ENCODE peak calls at places on chromosomes 12 and 14, in nine cellular contexts. V, N, L, G, P, M, X, S and K are unnamed samples.
A peak's percentile ranks its signal among the peaks of the same experiment; 100 is the strongest.

GRCh38 chr12:132719141-132719953 is 8.7 kb downstream of the PGAM5 start:
- DNase-seq in V (no peak), L (no peak), X (no peak), P (no peak), S (no peak), M (no peak), N (no peak), G (no peak), K (no peak)

GRCh38 chr14:75531660-75532317 is 9.5 kb downstream of the BATF start:
- DNase-seq in M (no peak), N (no peak), L (no peak), V (no peak), S (no peak), G (no peak), X (peak; percentile 29), P (no peak), K (no peak)

GRCh38 chr12:130131817-130132216 is 30.4 kb upstream of the FZD10 start:
- DNase-seq in N (no peak), P (no peak), M (no peak), X (no peak), G (no peak), S (no peak), V (no peak), L (no peak), K (no peak)

GRCh38 chr12:24078318-24078765 is 128.9 kb upstream of the SOX5 start:
- DNase-seq in G (no peak), P (no peak), M (peak; percentile 96), S (no peak), L (no peak), N (no peak), X (no peak), V (no peak), K (no peak)

GRCh38 chr14:62081956-62082355 is 319.7 kb downstream of the SNAPC1 start:
- DNase-seq in X (no peak), S (no peak), P (no peak), V (no peak), M (no peak), G (no peak), N (no peak), L (no peak), K (no peak)

GRCh38 chr14:20683896-20684661 is at the start of gene RNASE4:
- DNase-seq in G (peak; percentile 72), S (peak; percentile 95), X (peak; percentile 96), M (peak; percentile 85), N (peak; percentile 95), L (peak; percentile 92), V (peak; percentile 78), P (peak; percentile 96), K (peak; percentile 93)

GRCh38 chr14:60805881-60806569 is 71.5 kb downstream of the MNAT1 start:
- DNase-seq in N (no peak), L (no peak), V (no peak), G (no peak), S (no peak), M (no peak), P (no peak), X (no peak), K (no peak)

GRCh38 chr12:87233636-87234035 is 795.6 kb downstream of the C12orf50 start:
- DNase-seq in L (no peak), X (no peak), G (no peak), P (no peak), M (no peak), N (no peak), V (no peak), S (no peak), K (no peak)

GRCh38 chr12:95446511-95446910 is 27.4 kb upstream of the METAP2 start:
- DNase-seq in P (peak; percentile 24), S (no peak), V (no peak), G (peak; percentile 40), X (no peak), N (peak; percentile 69), L (peak; percentile 34), M (peak; percentile 25), K (no peak)

GRCh38 chr14:87430810-87431209 is 562.2 kb downstream of the GALC start:
- DNase-seq in X (no peak), S (no peak), M (peak; percentile 21), V (no peak), G (no peak), P (no peak), L (no peak), N (no peak), K (no peak)

GRCh38 chr12:104551313-104551931 is 94.7 kb downstream of the CHST11 start:
- DNase-seq in V (no peak), P (no peak), L (peak; percentile 32), M (no peak), X (no peak), G (no peak), S (no peak), N (no peak), K (no peak)

GRCh38 chr12:104544836-104545235 is 88.1 kb downstream of the CHST11 start:
- DNase-seq in N (no peak), X (no peak), G (no peak), V (no peak), S (no peak), M (no peak), L (no peak), P (no peak), K (no peak)

GRCh38 chr12:104546575-104546974 is 89.8 kb downstream of the CHST11 start:
- DNase-seq in X (no peak), N (no peak), M (no peak), S (no peak), P (peak; percentile 53), L (no peak), V (no peak), G (no peak), K (no peak)

GRCh38 chr12:104547239-104547638 is 90.5 kb downstream of the CHST11 start:
- DNase-seq in L (no peak), P (peak; percentile 36), X (no peak), M (no peak), G (no peak), V (no peak), S (no peak), N (no peak), K (no peak)

DNA sequence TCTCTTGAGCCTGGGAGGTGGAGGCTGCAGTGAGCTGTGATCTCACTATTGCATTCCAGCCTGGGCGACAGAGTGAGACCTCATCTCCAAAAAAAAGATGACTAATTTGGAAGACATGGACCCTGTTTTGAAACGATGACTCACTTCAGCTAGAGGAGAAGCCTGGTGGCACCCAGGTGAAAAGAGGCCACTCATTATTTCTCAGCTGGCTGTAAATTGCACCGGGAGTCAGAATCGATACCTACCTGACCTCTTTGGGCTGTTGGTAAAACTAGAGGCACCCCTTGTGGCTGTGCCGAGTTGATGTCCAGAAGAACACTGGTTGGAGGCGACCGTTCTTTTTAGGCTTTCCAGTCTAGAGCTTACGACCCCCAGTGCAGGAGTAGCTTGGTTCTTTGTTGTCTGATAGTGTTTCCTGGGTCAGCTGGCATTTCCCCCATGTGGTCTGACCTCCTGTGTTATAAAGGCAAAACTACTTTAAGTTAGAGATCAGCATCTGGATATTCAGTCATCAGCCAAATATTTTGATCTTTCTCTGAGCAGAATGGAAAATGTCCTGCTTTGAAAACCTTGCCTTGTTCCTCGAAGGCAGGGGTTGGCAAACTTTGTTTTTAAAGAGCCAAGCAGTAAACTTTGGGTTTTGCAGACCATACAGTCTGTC is 93.2 kb downstream of the CHST11 start:
- DNase-seq in G (no peak), S (no peak), V (peak; percentile 36), P (no peak), L (no peak), M (no peak), X (no peak), N (no peak), K (no peak)
- TF ChIP-seq POLR2A in G (no peak), S (no peak), V (no peak), P (no peak), L (no peak), M (no peak), X (no peak), N (no peak), K (no peak)

DNA sequence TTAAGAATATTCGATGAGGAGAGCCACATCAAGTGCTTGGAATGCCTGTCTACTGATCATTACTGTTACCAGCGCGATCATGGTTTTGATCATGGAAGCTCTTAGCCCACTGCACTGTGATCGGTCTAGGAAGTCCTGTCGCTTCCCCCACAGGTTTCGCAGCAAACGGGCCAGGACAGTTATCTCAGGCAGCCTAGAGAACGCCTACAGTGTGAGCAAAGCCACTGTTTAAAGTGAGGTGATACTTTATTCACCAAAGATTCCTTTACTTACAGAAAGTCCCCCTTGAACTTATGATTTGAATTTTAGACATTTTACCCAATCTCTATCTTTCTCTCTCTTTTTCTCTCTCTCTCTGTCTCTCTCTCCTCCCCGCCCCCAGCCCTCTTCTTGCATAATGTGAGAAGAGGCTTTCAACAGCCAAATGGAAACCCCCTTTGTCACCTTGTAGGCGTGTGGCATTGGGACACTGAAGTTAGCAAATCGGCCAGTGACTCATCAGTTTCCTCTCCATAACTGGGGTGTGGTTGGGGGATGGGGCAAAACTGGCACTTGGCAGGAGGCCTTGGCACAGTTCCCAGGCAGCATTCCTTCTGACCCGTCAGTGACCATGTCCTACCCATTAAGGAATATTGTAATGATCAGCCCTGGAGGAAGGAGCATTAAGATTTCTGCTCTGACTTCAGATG is 214.8 kb downstream of the CHST11 start:
- DNase-seq in X (peak; percentile 95), G (peak; percentile 35), P (peak; percentile 96), N (peak; percentile 81), M (peak; percentile 53), S (peak; percentile 92), L (peak; percentile 92), V (peak; percentile 93), K (peak; percentile 87)
- TF ChIP-seq POLR2AphosphoS5 in X (peak; percentile 68), G (no peak), P (peak; percentile 94), N (peak; percentile 40), M (no peak), S (peak; percentile 78), L (peak; percentile 76), V (peak; percentile 81), K (peak; percentile 40)

GRCh38 chr12:99806304-99806703 is 158.8 kb downstream of the GARIN6 start:
- DNase-seq in M (no peak), G (no peak), S (no peak), V (no peak), N (no peak), L (no peak), P (no peak), X (no peak), K (no peak)

GRCh38 chr12:99809921-99810320 is 162.4 kb downstream of the GARIN6 start:
- DNase-seq in G (no peak), X (no peak), S (no peak), M (peak; percentile 18), V (no peak), N (no peak), P (no peak), L (no peak), K (no peak)

GRCh38 chr12:99810718-99811593 is 163.4 kb downstream of the GARIN6 start:
- DNase-seq in G (no peak), L (no peak), S (no peak), V (peak; percentile 15), P (no peak), X (no peak), M (peak; percentile 9), N (no peak), K (no peak)
- TF ChIP-seq CTCF in G (no peak), L (no peak), S (peak; percentile 18), V (peak; percentile 26), P (peak; percentile 30), X (peak; percentile 56), M (peak; percentile 19), N (no peak), K (no peak)

DNA sequence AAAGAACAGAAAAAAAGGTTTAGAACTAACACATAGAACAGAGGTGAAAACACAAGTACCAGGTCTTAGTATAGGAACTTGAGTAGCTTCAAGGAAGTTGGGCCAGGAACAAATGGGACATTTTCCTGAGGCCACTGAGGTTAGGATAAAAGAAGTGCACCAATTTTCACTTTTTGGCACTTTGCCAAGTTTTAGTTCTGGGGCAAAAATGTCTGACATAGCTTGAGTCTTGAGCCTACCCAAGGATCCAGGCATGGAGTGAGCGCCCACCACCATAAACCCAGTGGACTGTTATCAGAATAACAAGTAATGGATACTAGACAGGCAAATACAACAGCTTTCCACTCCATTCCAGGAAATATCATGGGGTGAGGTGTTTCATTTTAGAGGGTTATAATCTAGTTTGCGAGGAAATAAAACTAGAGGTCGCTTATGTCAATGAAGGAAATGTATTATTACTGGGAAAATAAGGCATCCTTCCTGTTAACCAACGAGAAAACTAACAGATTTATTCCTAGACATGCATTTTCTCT is 199.7 kb upstream of the HMGA2 start:
- DNase-seq in P (no peak), N (no peak), S (no peak), V (no peak), G (no peak), X (no peak), L (no peak), M (no peak), K (no peak)
- TF ChIP-seq POLR2A in P (no peak), N (no peak), S (no peak), V (no peak), G (no peak), X (no peak), L (no peak), M (no peak), K (no peak)